ENCODE peak calls at places on chromosomes 2 and 18, in six cellular contexts. I, P, Q, Y, B and S are unnamed samples.

GRCh38 chr2:23689891-23690290 is 237.0 kb downstream of the ATAD2B start:
- DNase-seq in I (peak; percentile 28), Q (no peak), P (no peak), B (no peak), Y (no peak), S (no peak)

GRCh38 chr18:76134631-76135030 is 360.4 kb downstream of the ZNF516 start:
- DNase-seq in B (no peak), I (no peak), Q (no peak), Y (no peak), P (no peak), S (no peak)

GRCh38 chr2:67840460-67841068 is 222.2 kb downstream of the C1D start:
- DNase-seq in B (peak; percentile 62), Q (no peak), I (no peak), Y (peak; percentile 88), P (peak; percentile 72), S (peak; percentile 70)

GRCh38 chr2:180716186-180717180 is 263.9 kb upstream of the UBE2E3 start:
- DNase-seq in P (no peak), B (no peak), Q (no peak), I (no peak), Y (no peak), S (no peak)

GRCh38 chr2:217014298-217015116 is 154.6 kb upstream of the TNP1 start:
- DNase-seq in Y (no peak), B (no peak), P (no peak), Q (no peak), I (no peak), S (no peak)

GRCh38 chr18:70288171-70288850 is 534 bp upstream of the SOCS6 start:
- DNase-seq in Y (peak; percentile 26), B (peak; percentile 53), I (no peak), Q (no peak), P (no peak), S (no peak)

GRCh38 chr2:237865623-237866041 is 6.2 kb downstream of the RAMP1 start:
- DNase-seq in B (no peak), Q (no peak), P (peak; percentile 63), Y (peak; percentile 9), I (no peak), S (peak; percentile 25)

GRCh38 chr2:96916156-96917007 is 46.5 kb upstream of the SEMA4C start:
- DNase-seq in Q (no peak), Y (no peak), B (no peak), P (no peak), I (no peak), S (no peak)

GRCh38 chr2:232219496-232219870 is 159.1 kb upstream of the ALPP start:
- DNase-seq in B (no peak), Y (no peak), Q (no peak), P (no peak), I (no peak), S (no peak)

GRCh38 chr2:179393481-179393880 is 128.8 kb upstream of the SESTD1 start:
- DNase-seq in B (no peak), Y (no peak), I (no peak), P (no peak), Q (no peak), S (no peak)

GRCh38 chr18:61946449-61946848 is 53.6 kb upstream of the RNF152 start:
- DNase-seq in I (no peak), Q (no peak), B (no peak), Y (no peak), P (no peak), S (no peak)

GRCh38 chr2:99140056-99140859 is 1.2 kb upstream of the C2orf15 start:
- DNase-seq in Q (no peak), I (no peak), Y (no peak), P (no peak), B (no peak), S (no peak)

GRCh38 chr2:226639550-226639949 is 160.1 kb downstream of the IRS1 start:
- DNase-seq in Q (no peak), B (no peak), I (no peak), Y (no peak), P (no peak), S (no peak)

GRCh38 chr2:64025741-64026140 is 6.5 kb upstream of the VPS54 start:
- DNase-seq in P (no peak), I (no peak), B (no peak), Y (no peak), Q (no peak), S (no peak)

GRCh38 chr2:98477506-98477905 is 32.8 kb downstream of the INPP4A start:
- DNase-seq in Y (no peak), P (no peak), I (no peak), Q (no peak), B (no peak), S (no peak)

GRCh38 chr18:6139007-6139406 is 243.7 kb upstream of the TMEM200C start:
- DNase-seq in P (no peak), I (no peak), Q (no peak), Y (no peak), B (no peak), S (no peak)

GRCh38 chr2:182548031-182548950 is 121.5 kb upstream of the PDE1A start:
- DNase-seq in I (no peak), B (no peak), Y (no peak), Q (no peak), P (no peak), S (no peak)

GRCh38 chr2:234580686-234581085 is 83.8 kb upstream of the ARL4C start:
- DNase-seq in Q (no peak), B (no peak), P (no peak), I (no peak), Y (no peak), S (no peak)

GRCh38 chr2:10133007-10133647 is 10.6 kb downstream of the RRM2 start:
- DNase-seq in I (no peak), B (no peak), P (no peak), Y (no peak), Q (no peak), S (no peak)
- TF ChIP-seq CTCF in I (no peak), B (no peak), P (no peak), Y (no peak), Q (no peak), S (no peak)

GRCh38 chr2:78218066-78218465 is 695.9 kb upstream of the LRRTM4 start:
- DNase-seq in P (no peak), Q (no peak), B (no peak), I (no peak), Y (no peak), S (no peak)
- H3K4me3 ChIP-seq in P (no peak overlapping the region), Q (no peak overlapping the region), B (no peak overlapping the region), I (no peak overlapping the region), Y (no peak overlapping the region), S (no peak overlapping the region)

GRCh38 chr2:119155633-119156032 is 2.9 kb downstream of the C1QL2 start:
- DNase-seq in P (no peak), Y (no peak), Q (no peak), I (no peak), B (no peak), S (no peak)
- H3K27me3 ChIP-seq in P (no peaks in the 10 kb centered on the region), Y (peaks cover 11% of the 10 kb centered on the region), Q (no peaks in the 10 kb centered on the region), I (peaks cover 94% of the 10 kb centered on the region), B (peaks cover 73% of the 10 kb centered on the region), S (peaks cover 15% of the 10 kb centered on the region)

GRCh38 chr2:10305254-10305635 is 2.5 kb downstream of the HPCAL1 start:
- DNase-seq in P (no peak), B (no peak), Q (no peak), Y (no peak), I (no peak), S (no peak)

GRCh38 chr2:10302479-10303173 is at the start of gene HPCAL1:
- DNase-seq in I (no peak), B (peak; percentile 93), Q (peak; percentile 66), P (peak; percentile 90), Y (peak; percentile 90), S (peak; percentile 90)

GRCh38 chr2:10304458-10305253 is 2.0 kb downstream of the HPCAL1 start:
- DNase-seq in B (no peak), Q (no peak), Y (no peak), I (no peak), P (no peak), S (no peak)

GRCh38 chr2:10303174-10303633 is 500 bp downstream of the HPCAL1 start:
- DNase-seq in Q (no peak), P (peak; percentile 69), B (peak; percentile 41), Y (no peak), I (no peak), S (no peak)

DNA sequence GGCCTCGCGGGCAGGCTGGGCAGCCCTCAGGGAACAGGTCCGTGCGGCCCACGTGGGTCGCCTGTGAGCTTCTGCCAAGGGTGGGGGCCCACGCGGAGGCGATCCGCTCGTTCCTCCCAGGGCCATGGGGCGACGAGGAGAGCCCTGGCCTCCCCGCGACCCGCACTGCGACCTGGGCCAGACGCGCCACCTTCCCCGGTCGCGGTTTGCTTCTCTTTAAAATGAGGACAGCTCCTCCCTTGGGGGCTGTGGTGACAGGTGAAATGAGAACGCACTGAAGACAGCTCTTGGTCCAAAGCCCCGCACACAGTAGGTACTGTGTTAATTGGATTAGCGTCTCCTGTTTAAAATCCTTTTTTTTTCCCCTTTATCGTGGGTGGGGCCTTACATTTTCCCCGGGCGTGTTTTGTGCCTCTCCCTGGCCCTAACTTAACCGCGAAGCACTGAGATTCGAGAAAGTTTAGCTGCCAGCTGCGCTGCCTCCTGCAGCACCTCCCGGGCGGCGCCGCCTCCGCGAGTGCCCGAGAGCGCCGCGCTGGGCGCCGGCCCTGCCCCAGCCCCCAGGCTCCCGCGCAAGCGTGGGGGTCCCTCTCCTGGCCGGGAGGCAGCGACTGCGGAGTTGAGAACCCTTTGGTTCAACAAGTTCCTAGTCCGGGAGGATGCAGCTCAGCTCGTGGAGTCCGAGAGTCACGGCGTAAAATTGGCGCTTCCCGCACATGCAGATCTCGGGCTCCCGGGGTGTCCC is 1.1 kb downstream of the HPCAL1 start:
- DNase-seq in P (peak; percentile 69), I (no peak), Q (no peak), Y (peak; percentile 53), B (peak; percentile 61), S (peak; percentile 58)
- TF ChIP-seq CTCF in P (no peak), I (peak; percentile 44), Q (peak; percentile 31), Y (no peak), B (no peak), S (no peak)

GRCh38 chr2:240434728-240435456 is 571 bp upstream of the GPC1 start:
- DNase-seq in I (peak; percentile 95), Q (peak; percentile 89), B (peak; percentile 93), Y (peak; percentile 94), P (peak; percentile 95), S (peak; percentile 93)
- H3K4me3 ChIP-seq in I (peak overlapping the region; percentile 99), Q (peak overlapping the region; percentile 65), B (peak overlapping the region; percentile 68), Y (peak overlapping the region; percentile 23), P (peak overlapping the region; percentile 98), S (no peak overlapping the region)

GRCh38 chr2:204542967-204543608 is 2.2 kb upstream of the PARD3B start:
- DNase-seq in Q (no peak), B (no peak), P (no peak), I (no peak), Y (peak; percentile 15), S (no peak)
- H3K27me3 ChIP-seq in Q (no peaks in the 10 kb centered on the region), B (no peaks in the 10 kb centered on the region), P (no peaks in the 10 kb centered on the region), I (no peaks in the 10 kb centered on the region), Y (no peaks in the 10 kb centered on the region), S (no peaks in the 10 kb centered on the region)